ENCODE peak calls at places on chromosome 18, in nine cellular contexts. Q is pancreas, Z is suprapubic skin, W is RWPE1, D is colonic mucosa, G is lung, B is HFFc6, E is ovary, I is fibroblast of the aortic adventitia. K is an unnamed sample.

GRCh38 chr18:70462078-70462439 is 173.2 kb downstream of the SOCS6 start:
- DNase-seq in Q (no peak), B (no peak), W (no peak), E (no peak), D (no peak), G (no peak), I (no peak), Z (no peak), K (no peak)

GRCh38 chr18:2958819-2959298 is 54.1 kb downstream of the LPIN2 start:
- DNase-seq in I (peak), B (no peak), D (no peak), E (peak), Z (no peak), G (no peak), Q (no peak), W (no peak), K (peak)

GRCh38 chr18:76436342-76436741 is 58.7 kb downstream of the ZNF516 start:
- DNase-seq in I (no peak), W (no peak), G (no peak), Q (no peak), D (no peak), Z (no peak), E (no peak), B (no peak), K (no peak)

GRCh38 chr18:48274301-48274700 is 134.9 kb downstream of the ZBTB7C start:
- DNase-seq in D (no peak), Z (no peak), I (no peak), E (no peak), Q (no peak), B (no peak), G (no peak), W (no peak), K (no peak)

GRCh38 chr18:49055196-49055595 is 104.4 kb upstream of the SMAD7 start:
- DNase-seq in G (no peak), I (no peak), D (no peak), E (no peak), Z (no peak), B (no peak), W (no peak), Q (no peak), K (no peak)

GRCh38 chr18:52903858-52904257 is 563.9 kb downstream of the DCC start:
- DNase-seq in D (peak), W (peak), B (no peak), Z (no peak), Q (peak), E (no peak), G (peak), I (no peak), K (peak)

GRCh38 chr18:51739044-51739666 is 541.7 kb upstream of the MEX3C start:
- DNase-seq in W (no peak), G (no peak), B (no peak), D (no peak), Q (no peak), E (no peak), I (no peak), Z (no peak), K (peak)

GRCh38 chr18:51160646-51161045 is 36.8 kb downstream of the MEX3C start:
- DNase-seq in D (no peak), W (no peak), Z (no peak), G (no peak), B (no peak), I (no peak), E (no peak), Q (no peak), K (no peak)

GRCh38 chr18:12659904-12660605 is 2.1 kb upstream of the SPIRE1 start:
- DNase-seq in I (peak), W (peak), G (no peak), B (peak), Q (peak), D (peak), E (peak), Z (no peak), K (peak)

GRCh38 chr18:60053747-60054304 is 154.0 kb downstream of the PMAIP1 start:
- DNase-seq in G (no peak), B (peak), I (peak), E (no peak), Z (no peak), W (peak), D (peak), Q (no peak), K (no peak)

GRCh38 chr18:63970803-63971191 is 916 bp downstream of the SERPINB8 start:
- DNase-seq in Z (peak), E (peak), D (peak), B (peak), I (no peak), W (peak), Q (peak), G (peak), K (no peak)

GRCh38 chr18:10927980-10928605 is 221.3 kb downstream of the PIEZO2 start:
- DNase-seq in Z (no peak), E (no peak), I (peak), W (no peak), D (no peak), Q (no peak), B (no peak), G (no peak), K (peak)

GRCh38 chr18:48915621-48916425 is 34.9 kb downstream of the SMAD7 start:
- DNase-seq in D (no peak), I (peak), Q (no peak), G (no peak), E (no peak), W (no peak), Z (no peak), B (no peak), K (no peak)

GRCh38 chr18:59725177-59725576 is 28.0 kb upstream of the CCBE1 start:
- DNase-seq in W (no peak), E (no peak), Q (no peak), I (peak), B (peak), D (no peak), Z (no peak), G (no peak), K (no peak)

DNA sequence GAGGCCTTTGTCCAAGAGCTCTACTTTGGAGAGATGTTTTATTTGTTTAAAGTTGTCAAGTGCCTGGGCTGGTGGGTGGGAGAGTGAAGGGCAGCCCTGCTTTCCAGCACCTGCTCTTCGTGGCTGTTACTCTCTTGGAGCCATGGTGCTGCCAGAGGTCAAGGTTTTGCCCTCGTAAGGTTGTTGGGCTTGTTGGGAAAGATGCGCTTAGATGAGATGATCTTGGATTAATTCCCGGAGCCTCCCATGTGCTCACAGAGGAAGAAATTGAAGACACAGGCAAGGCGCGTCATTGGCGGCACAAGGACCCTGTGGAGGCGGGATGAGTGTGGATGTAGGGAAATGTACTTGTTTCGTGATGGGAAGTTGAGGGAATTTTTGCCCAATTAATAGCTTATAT is 27.9 kb downstream of the ZCCHC2 start:
- DNase-seq in B (no peak), E (no peak), I (no peak), Z (no peak), W (no peak), D (no peak), G (no peak), Q (no peak), K (no peak)
- TF ChIP-seq CTCF in B (no peak), E (no peak), I (no peak), Z (no peak), W (no peak), D (no peak), G (no peak), Q (no peak), K (no peak)

DNA sequence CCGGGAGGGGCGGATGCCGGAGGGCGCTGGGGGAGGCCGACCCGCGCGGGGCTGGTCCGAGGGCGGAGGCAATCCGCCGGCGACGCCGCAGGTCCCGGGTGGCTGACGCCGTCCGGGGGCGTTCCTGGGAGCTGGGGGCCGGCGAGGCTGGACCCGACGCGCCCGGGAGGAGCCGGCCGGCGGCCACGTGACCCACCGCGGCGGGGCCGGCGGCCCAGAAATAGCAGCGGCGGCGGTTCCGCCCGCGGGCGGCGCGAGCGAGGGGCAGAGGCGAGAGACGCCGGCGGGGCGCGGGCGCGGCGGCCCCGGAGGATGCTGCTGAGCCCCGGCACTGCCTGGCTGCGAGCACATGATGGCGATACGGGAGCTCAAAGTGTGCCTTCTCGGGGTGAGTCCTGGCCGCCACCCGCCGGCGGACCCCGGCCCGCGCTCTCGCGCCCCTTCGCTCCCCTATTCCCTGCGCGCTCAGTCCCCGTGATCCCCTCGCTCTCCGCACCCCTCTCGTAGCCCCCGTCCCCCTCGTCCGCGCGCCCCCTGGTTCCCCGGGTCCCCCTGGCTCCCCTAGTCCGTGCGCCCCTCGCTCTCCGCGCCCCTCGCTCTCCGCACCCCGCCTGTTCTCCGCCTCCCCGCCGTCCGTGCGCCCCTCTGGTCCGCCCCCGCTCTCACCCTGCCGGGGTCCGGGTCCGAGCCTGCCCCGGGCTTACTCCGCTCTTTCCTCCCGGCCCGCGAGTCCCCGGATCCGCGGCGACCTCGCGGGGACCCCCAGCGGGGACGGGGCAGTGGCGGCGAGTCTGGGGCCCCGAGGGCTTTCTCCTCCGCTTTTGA is at the start of gene RAB31:
- DNase-seq in I (peak), G (peak), E (peak), W (peak), Q (peak), Z (peak), D (peak), B (peak), K (no peak)
- TF ChIP-seq CTCF in I (peak), G (no peak), E (peak), W (no peak), Q (no peak), Z (no peak), D (no peak), B (no peak), K (no peak)

GRCh38 chr18:54004828-54005227 is 219.6 kb downstream of the MBD2 start:
- DNase-seq in W (no peak), D (no peak), I (peak), E (no peak), G (no peak), Z (no peak), Q (no peak), B (no peak), K (no peak)
- TF ChIP-seq CTCF in W (no peak), D (no peak), I (no peak), E (no peak), G (no peak), Z (no peak), Q (no peak), B (no peak), K (no peak)

GRCh38 chr18:3972291-3972985 is 482.7 kb downstream of the DLGAP1 start:
- DNase-seq in W (no peak), G (no peak), E (no peak), I (no peak), D (no peak), Q (no peak), B (peak), Z (no peak), K (no peak)
- TF ChIP-seq CTCF in W (no peak), G (no peak), E (no peak), I (no peak), D (no peak), Q (no peak), B (no peak), Z (no peak), K (no peak)

K was measured in OCI-LY7.